ENCODE peak calls at places on chromosomes 6 and 20, in ten cellular contexts. B, L, N, Q, H, D, W, X, E and S are unnamed samples.

GRCh38 chr6:136069119-136069518 is 181.0 kb downstream of the MTFR2 start:
- DNase-seq in W (no peak), D (peak; percentile 86), B (no peak), E (peak; percentile 88), X (no peak), L (no peak), N (no peak), Q (peak; percentile 63), H (no peak), S (peak; percentile 82)

GRCh38 chr6:36224918-36225461 is 28.4 kb downstream of the BRPF3 start:
- DNase-seq in Q (no peak), X (no peak), B (no peak), N (no peak), D (peak; percentile 63), E (no peak), W (no peak), L (no peak), H (no peak), S (peak; percentile 14)

GRCh38 chr20:17650301-17650761 is 31.7 kb downstream of the RRBP1 start:
- DNase-seq in E (no peak), X (no peak), H (no peak), D (no peak), L (no peak), B (no peak), Q (no peak), W (no peak), N (no peak), S (peak; percentile 16)

GRCh38 chr6:127550403-127550802 is 26.6 kb upstream of the C6orf58 start:
- DNase-seq in B (no peak), N (no peak), H (no peak), X (no peak), Q (no peak), D (peak; percentile 59), E (peak; percentile 53), L (no peak), W (peak; percentile 31), S (peak; percentile 17)

GRCh38 chr6:134308800-134309199 is 9.1 kb downstream of the SGK1 start:
- DNase-seq in L (no peak), E (no peak), Q (no peak), B (no peak), N (no peak), D (no peak), X (no peak), W (no peak), H (no peak), S (no peak)

GRCh38 chr6:110285306-110286060 is 72.7 kb downstream of the METTL24 start:
- DNase-seq in N (no peak), W (no peak), E (peak; percentile 4), B (no peak), Q (no peak), D (no peak), L (peak; percentile 7), H (no peak), X (peak; percentile 70), S (no peak)

GRCh38 chr6:116144590-116144989 is 18.7 kb upstream of the COL10A1 start:
- DNase-seq in Q (peak; percentile 42), B (no peak), N (no peak), H (no peak), D (peak; percentile 55), W (peak; percentile 53), X (no peak), L (no peak), E (peak; percentile 86), S (peak; percentile 86)

GRCh38 chr6:135938588-135939215 is 87.2 kb downstream of the PDE7B start:
- DNase-seq in X (no peak), D (peak; percentile 68), N (no peak), H (peak; percentile 36), Q (no peak), W (no peak), B (no peak), E (peak; percentile 64), L (no peak), S (peak; percentile 85)

GRCh38 chr20:41618807-41619294 is 674 bp upstream of the CHD6 start:
- DNase-seq in H (no peak), D (no peak), E (no peak), Q (no peak), L (peak; percentile 18), X (no peak), B (no peak), N (no peak), W (no peak), S (no peak)

GRCh38 chr6:142367061-142367460 is 65.3 kb downstream of the ADGRG6 start:
- DNase-seq in X (no peak), H (no peak), Q (no peak), N (no peak), E (no peak), D (no peak), W (no peak), B (no peak), L (no peak), S (no peak)

GRCh38 chr6:24125980-24126379 is at the start of gene NRSN1:
- DNase-seq in W (no peak), E (no peak), Q (no peak), N (peak; percentile 70), L (no peak), D (no peak), B (no peak), H (no peak), X (peak; percentile 33), S (no peak)

GRCh38 chr6:40543776-40544175 is 43.4 kb downstream of the LRFN2 start:
- DNase-seq in B (no peak), N (no peak), L (no peak), Q (no peak), W (no peak), D (no peak), H (no peak), E (no peak), X (no peak), S (no peak)
- TF ChIP-seq CTCF in B (no peak), N (no peak), L (no peak), Q (no peak), W (no peak), D (no peak), H (no peak), E (no peak), X (no peak), S (no peak)

GRCh38 chr20:47318596-47319516 is 37.6 kb downstream of the ZMYND8 start:
- DNase-seq in W (no peak), N (peak; percentile 84), Q (no peak), X (peak; percentile 79), E (peak; percentile 77), H (peak; percentile 72), L (peak; percentile 77), B (no peak), D (peak; percentile 89), S (peak; percentile 80)
- H3K4me3 ChIP-seq in W (peak overlapping the region; percentile 19), N (no peak overlapping the region), Q (peak overlapping the region; percentile 35), X (no peak overlapping the region), E (peak overlapping the region; percentile 43), H (peak overlapping the region; percentile 30), L (no peak overlapping the region), B (no peak overlapping the region), D (peak overlapping the region; percentile 4), S (peak overlapping the region; percentile 45)

GRCh38 chr6:11925805-11926204 is 86.3 kb upstream of the HIVEP1 start:
- DNase-seq in L (no peak), E (no peak), B (no peak), N (no peak), X (no peak), D (no peak), W (no peak), H (no peak), Q (no peak), S (no peak)

GRCh38 chr6:11929451-11929850 is 82.7 kb upstream of the HIVEP1 start:
- DNase-seq in N (no peak), H (no peak), E (no peak), B (no peak), X (no peak), L (no peak), Q (no peak), D (no peak), W (no peak), S (no peak)

GRCh38 chr6:11931296-11932035 is 80.6 kb upstream of the HIVEP1 start:
- DNase-seq in L (no peak), D (no peak), H (no peak), N (no peak), B (no peak), W (no peak), X (no peak), E (no peak), Q (no peak), S (no peak)

GRCh38 chr6:11930240-11930639 is 81.9 kb upstream of the HIVEP1 start:
- DNase-seq in D (no peak), B (no peak), E (no peak), H (no peak), N (no peak), X (no peak), L (no peak), Q (no peak), W (no peak), S (no peak)

DNA sequence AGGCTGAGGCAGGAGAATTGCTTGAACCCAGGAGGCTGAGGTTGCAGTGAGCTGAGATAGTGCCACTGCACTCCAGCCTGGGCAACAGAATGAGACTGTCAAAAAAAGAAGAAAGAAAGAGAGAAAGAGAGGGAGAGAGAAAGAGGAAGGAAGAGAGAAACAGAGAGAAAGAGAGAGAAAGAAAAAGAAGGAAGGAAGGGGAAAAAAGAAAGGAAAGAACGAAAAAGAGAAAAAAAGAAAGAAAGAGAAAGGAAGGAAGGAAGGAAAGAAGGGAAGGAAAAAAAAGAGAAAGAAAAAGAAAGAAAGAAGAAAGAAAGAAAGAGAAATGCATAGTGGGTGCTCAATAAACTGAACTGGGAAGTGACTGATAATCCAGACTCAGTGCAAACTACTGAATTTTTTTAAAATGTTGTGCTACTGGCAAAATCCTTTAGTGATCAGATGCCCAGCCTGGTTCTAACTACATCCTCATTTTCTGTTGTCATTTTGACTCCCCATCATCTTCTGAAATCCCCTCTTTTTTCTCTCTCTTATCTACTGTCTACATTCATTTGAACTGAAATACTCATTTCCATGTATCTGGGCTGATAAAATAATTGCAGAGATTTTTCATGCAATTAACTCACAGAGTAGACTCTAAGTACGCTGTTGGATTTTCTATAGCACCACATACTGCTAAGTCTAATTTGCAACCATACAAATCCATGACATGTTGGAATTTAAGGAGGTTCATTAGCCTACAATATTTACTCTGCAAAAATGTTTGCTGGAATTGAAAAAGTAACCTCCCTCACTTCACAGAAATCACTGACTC is 85.3 kb upstream of the HIVEP1 start:
- DNase-seq in N (no peak), L (no peak), D (no peak), H (no peak), B (no peak), X (no peak), W (no peak), Q (no peak), E (no peak), S (no peak)
- TF ChIP-seq CTCF in N (no peak), L (no peak), D (no peak), H (no peak), B (no peak), X (no peak), W (no peak), Q (no peak), E (no peak), S (no peak)

DNA sequence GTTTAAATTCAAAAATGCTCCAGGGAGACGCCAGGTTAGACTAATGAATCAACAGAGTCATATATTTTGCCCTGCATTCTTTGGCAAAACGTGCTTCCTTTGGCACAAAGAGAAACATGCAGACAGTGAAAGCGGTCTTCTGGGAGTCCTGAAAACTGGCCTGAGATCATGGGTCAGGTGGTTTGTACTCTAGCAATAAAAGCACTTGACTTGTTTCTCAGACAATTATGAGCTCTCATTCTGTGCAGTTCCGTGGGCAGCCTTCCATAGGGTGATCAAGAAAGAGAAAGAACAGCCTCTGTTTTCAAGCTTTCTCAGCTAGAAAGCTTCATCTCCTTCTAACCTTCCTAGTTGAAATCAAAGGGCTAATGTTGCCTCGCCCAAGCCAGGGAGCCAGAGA is 62.7 kb upstream of the ISM1 start:
- DNase-seq in N (no peak), L (peak; percentile 27), Q (no peak), B (no peak), D (no peak), W (no peak), E (no peak), H (no peak), X (no peak), S (no peak)
- H3K4me3 ChIP-seq in N (no peak overlapping the region), L (no peak overlapping the region), Q (no peak overlapping the region), B (no peak overlapping the region), D (no peak overlapping the region), W (no peak overlapping the region), E (no peak overlapping the region), H (no peak overlapping the region), X (no peak overlapping the region), S (no peak overlapping the region)